ENCODE peak calls at places on chromosomes 7 and 10, in five cellular contexts. One of them, this sample, is unnamed.

GRCh38 chr10:53886325-53887300 is 914.4 kb downstream of the PCDH15 start:
- ATAC-seq in GM23338: no peak
- ATAC-seq in upper lobe of left lung: no peak
- ATAC-seq in HepG2: peak; percentile 98
- ATAC-seq in HCT116: no peak
- ATAC-seq in this sample: no peak

GRCh38 chr10:84159076-84159475 is 14.5 kb upstream of the GPR15LG start:
- ATAC-seq in HCT116: no peak
- ATAC-seq in GM23338: peak; percentile 19
- ATAC-seq in HepG2: peak; percentile 52
- ATAC-seq in upper lobe of left lung: no peak
- ATAC-seq in this sample: no peak

GRCh38 chr10:52558090-52558489 is 214.5 kb downstream of the MBL2 start:
- ATAC-seq in HepG2: no peak
- ATAC-seq in HCT116: no peak
- ATAC-seq in upper lobe of left lung: no peak
- ATAC-seq in GM23338: no peak
- ATAC-seq in this sample: no peak

GRCh38 chr10:88702848-88703597 is 3.0 kb upstream of the LIPK start:
- ATAC-seq in HCT116: peak; percentile 90
- ATAC-seq in upper lobe of left lung: no peak
- ATAC-seq in GM23338: peak; percentile 99
- ATAC-seq in HepG2: peak; percentile 95
- ATAC-seq in this sample: no peak

GRCh38 chr7:36389371-36390198 is at the start of gene ANLN:
- ATAC-seq in HCT116: peak; percentile 85
- ATAC-seq in GM23338: peak; percentile 81
- ATAC-seq in upper lobe of left lung: peak; percentile 99
- ATAC-seq in HepG2: peak; percentile 83
- ATAC-seq in this sample: peak; percentile 98

GRCh38 chr7:139743967-139744767 is 33.6 kb downstream of the HIPK2 start:
- ATAC-seq in GM23338: no peak
- ATAC-seq in upper lobe of left lung: no peak
- ATAC-seq in HepG2: no peak
- ATAC-seq in HCT116: no peak
- ATAC-seq in this sample: no peak

GRCh38 chr7:17207220-17207619 is 91.2 kb upstream of the AHR start:
- ATAC-seq in GM23338: no peak
- ATAC-seq in HepG2: no peak
- ATAC-seq in HCT116: no peak
- ATAC-seq in upper lobe of left lung: no peak
- ATAC-seq in this sample: no peak

GRCh38 chr10:106038246-106038645 is 1126.3 kb downstream of the SORCS1 start:
- ATAC-seq in HCT116: no peak
- ATAC-seq in upper lobe of left lung: no peak
- ATAC-seq in GM23338: no peak
- ATAC-seq in HepG2: no peak
- ATAC-seq in this sample: no peak

GRCh38 chr7:141551773-141552162 is 558 bp downstream of the AGK start:
- ATAC-seq in HepG2: no peak
- ATAC-seq in HCT116: no peak
- ATAC-seq in GM23338: no peak
- ATAC-seq in upper lobe of left lung: no peak
- ATAC-seq in this sample: no peak

GRCh38 chr7:45048748-45049147 is 40.0 kb downstream of the NACAD start:
- ATAC-seq in upper lobe of left lung: no peak
- ATAC-seq in GM23338: no peak
- ATAC-seq in HepG2: no peak
- ATAC-seq in HCT116: peak; percentile 80
- ATAC-seq in this sample: no peak

GRCh38 chr10:51937736-51938135 is 238.3 kb upstream of the CSTF2T start:
- ATAC-seq in HepG2: no peak
- ATAC-seq in upper lobe of left lung: peak; percentile 85
- ATAC-seq in GM23338: no peak
- ATAC-seq in HCT116: no peak
- ATAC-seq in this sample: no peak

GRCh38 chr10:74882831-74883230 is 56.4 kb downstream of the KAT6B start:
- ATAC-seq in GM23338: no peak
- ATAC-seq in HepG2: no peak
- ATAC-seq in HCT116: no peak
- ATAC-seq in upper lobe of left lung: no peak
- ATAC-seq in this sample: no peak

GRCh38 chr10:60820093-60820769 is 42.0 kb downstream of the CDK1 start:
- ATAC-seq in HepG2: peak; percentile 44
- ATAC-seq in GM23338: peak; percentile 57
- ATAC-seq in HCT116: no peak
- ATAC-seq in upper lobe of left lung: no peak
- ATAC-seq in this sample: no peak

GRCh38 chr7:14761506-14762296 is 140.8 kb downstream of the DGKB start:
- ATAC-seq in GM23338: no peak
- ATAC-seq in HepG2: no peak
- ATAC-seq in upper lobe of left lung: peak; percentile 53
- ATAC-seq in HCT116: no peak
- ATAC-seq in this sample: peak; percentile 91

GRCh38 chr10:91162050-91162494 is 58.4 kb upstream of the PCGF5 start:
- ATAC-seq in HepG2: peak; percentile 22
- ATAC-seq in HCT116: peak; percentile 15
- ATAC-seq in GM23338: peak; percentile 9
- ATAC-seq in upper lobe of left lung: peak; percentile 14
- ATAC-seq in this sample: peak; percentile 24

GRCh38 chr7:40027545-40027944 is 77.5 kb downstream of the CDK13 start:
- ATAC-seq in upper lobe of left lung: no peak
- ATAC-seq in HCT116: no peak
- ATAC-seq in HepG2: no peak
- ATAC-seq in GM23338: no peak
- ATAC-seq in this sample: no peak

GRCh38 chr7:34093276-34093675 is 187.9 kb downstream of the BMPER start:
- ATAC-seq in HCT116: no peak
- ATAC-seq in GM23338: no peak
- ATAC-seq in upper lobe of left lung: no peak
- ATAC-seq in HepG2: no peak
- ATAC-seq in this sample: no peak

GRCh38 chr10:90193240-90193985 is 492.0 kb downstream of the KIF20B start:
- ATAC-seq in HCT116: no peak
- ATAC-seq in GM23338: no peak
- ATAC-seq in upper lobe of left lung: no peak
- ATAC-seq in HepG2: no peak
- ATAC-seq in this sample: no peak

GRCh38 chr10:31706921-31707571 is 221.6 kb downstream of the ARHGAP12 start:
- ATAC-seq in GM23338: peak; percentile 24
- ATAC-seq in upper lobe of left lung: peak; percentile 85
- ATAC-seq in HCT116: no peak
- ATAC-seq in HepG2: no peak
- ATAC-seq in this sample: peak; percentile 76

GRCh38 chr10:99658622-99659030 is 683 bp upstream of the ENTPD7 start:
- ATAC-seq in HepG2: peak; percentile 25
- ATAC-seq in upper lobe of left lung: peak; percentile 57
- ATAC-seq in HCT116: peak; percentile 5
- ATAC-seq in GM23338: peak; percentile 15
- ATAC-seq in this sample: no peak

GRCh38 chr10:99659868-99660366 is 608 bp downstream of the ENTPD7 start:
- ATAC-seq in GM23338: peak; percentile 24
- ATAC-seq in HCT116: no peak
- ATAC-seq in upper lobe of left lung: no peak
- ATAC-seq in HepG2: peak; percentile 29
- ATAC-seq in this sample: no peak

GRCh38 chr10:99660662-99661369 is 1.5 kb downstream of the ENTPD7 start:
- ATAC-seq in HepG2: no peak
- ATAC-seq in HCT116: no peak
- ATAC-seq in upper lobe of left lung: no peak
- ATAC-seq in GM23338: no peak
- ATAC-seq in this sample: no peak

GRCh38 chr10:99661370-99661749 is 2.1 kb downstream of the ENTPD7 start:
- ATAC-seq in HepG2: no peak
- ATAC-seq in GM23338: no peak
- ATAC-seq in HCT116: no peak
- ATAC-seq in upper lobe of left lung: no peak
- ATAC-seq in this sample: no peak

DNA sequence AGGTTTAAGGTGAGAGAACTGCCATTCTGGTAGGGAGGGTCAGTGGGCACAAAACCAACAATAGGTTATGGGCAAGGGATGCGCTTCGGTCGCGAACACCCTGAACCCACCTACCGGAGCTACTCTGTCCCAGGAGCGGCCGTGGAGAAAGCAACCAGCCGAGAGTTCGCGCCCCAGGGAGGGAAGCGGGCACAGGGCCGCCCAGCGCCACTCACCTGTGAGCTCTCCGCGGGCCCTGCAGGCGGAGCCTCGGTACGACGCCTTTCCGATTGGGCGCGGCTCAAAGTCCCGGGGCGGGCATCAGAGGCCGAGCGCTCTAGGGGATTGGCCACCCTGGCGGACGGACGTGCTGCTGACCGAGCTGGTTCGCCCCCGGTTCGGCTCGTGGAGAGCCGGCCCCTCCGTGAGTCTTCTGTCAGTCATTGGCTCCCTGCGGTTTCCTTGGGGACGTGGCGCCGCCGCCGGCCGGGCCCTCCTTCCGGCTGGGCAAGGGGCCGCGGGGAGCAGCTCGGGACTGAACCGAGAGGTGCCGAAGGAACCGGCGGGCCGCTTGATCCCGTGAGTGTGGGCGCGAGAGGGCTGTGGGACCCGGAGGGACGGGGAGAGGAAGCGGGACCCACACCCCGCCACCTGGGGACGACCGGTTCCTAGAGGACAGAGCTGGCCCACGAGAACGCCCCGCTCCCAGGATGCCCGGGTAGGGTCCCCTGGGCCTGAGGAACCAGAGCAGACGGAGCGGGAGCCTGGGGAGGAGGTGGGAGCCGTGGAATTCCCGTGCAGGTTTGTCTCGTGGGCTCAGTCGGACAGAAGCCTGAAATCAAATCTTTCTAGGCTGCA is at the start of gene ENTPD7:
- ATAC-seq in HCT116: peak; percentile 99
- ATAC-seq in upper lobe of left lung: peak; percentile 99
- ATAC-seq in HepG2: peak; percentile 98
- ATAC-seq in GM23338: peak; percentile 97
- ATAC-seq in this sample: peak; percentile 100
- TF ChIP-seq POLR2AphosphoS5 in HCT116: peak; percentile 98
- TF ChIP-seq POLR2AphosphoS5 in upper lobe of left lung: peak; percentile 18
- TF ChIP-seq POLR2AphosphoS5 in HepG2: peak; percentile 78
- TF ChIP-seq POLR2AphosphoS5 in GM23338: peak; percentile 74
- TF ChIP-seq POLR2AphosphoS5 in this sample: peak; percentile 35

GRCh38 chr7:48458701-48459509 is 287.6 kb downstream of the ABCA13 start:
- ATAC-seq in GM23338: no peak
- ATAC-seq in HepG2: no peak
- ATAC-seq in upper lobe of left lung: no peak
- ATAC-seq in HCT116: no peak
- ATAC-seq in this sample: no peak

GRCh38 chr7:48455363-48455762 is 284.1 kb downstream of the ABCA13 start:
- ATAC-seq in HCT116: no peak
- ATAC-seq in upper lobe of left lung: no peak
- ATAC-seq in GM23338: peak; percentile 75
- ATAC-seq in HepG2: no peak
- ATAC-seq in this sample: no peak

GRCh38 chr7:48454750-48455192 is 283.5 kb downstream of the ABCA13 start:
- ATAC-seq in HCT116: no peak
- ATAC-seq in HepG2: no peak
- ATAC-seq in upper lobe of left lung: no peak
- ATAC-seq in GM23338: peak; percentile 93
- ATAC-seq in this sample: no peak
- TF ChIP-seq CTCF in HCT116: no peak
- TF ChIP-seq CTCF in HepG2: peak; percentile 9
- TF ChIP-seq CTCF in upper lobe of left lung: no peak
- TF ChIP-seq CTCF in GM23338: peak; percentile 65
- TF ChIP-seq CTCF in this sample: no peak

DNA sequence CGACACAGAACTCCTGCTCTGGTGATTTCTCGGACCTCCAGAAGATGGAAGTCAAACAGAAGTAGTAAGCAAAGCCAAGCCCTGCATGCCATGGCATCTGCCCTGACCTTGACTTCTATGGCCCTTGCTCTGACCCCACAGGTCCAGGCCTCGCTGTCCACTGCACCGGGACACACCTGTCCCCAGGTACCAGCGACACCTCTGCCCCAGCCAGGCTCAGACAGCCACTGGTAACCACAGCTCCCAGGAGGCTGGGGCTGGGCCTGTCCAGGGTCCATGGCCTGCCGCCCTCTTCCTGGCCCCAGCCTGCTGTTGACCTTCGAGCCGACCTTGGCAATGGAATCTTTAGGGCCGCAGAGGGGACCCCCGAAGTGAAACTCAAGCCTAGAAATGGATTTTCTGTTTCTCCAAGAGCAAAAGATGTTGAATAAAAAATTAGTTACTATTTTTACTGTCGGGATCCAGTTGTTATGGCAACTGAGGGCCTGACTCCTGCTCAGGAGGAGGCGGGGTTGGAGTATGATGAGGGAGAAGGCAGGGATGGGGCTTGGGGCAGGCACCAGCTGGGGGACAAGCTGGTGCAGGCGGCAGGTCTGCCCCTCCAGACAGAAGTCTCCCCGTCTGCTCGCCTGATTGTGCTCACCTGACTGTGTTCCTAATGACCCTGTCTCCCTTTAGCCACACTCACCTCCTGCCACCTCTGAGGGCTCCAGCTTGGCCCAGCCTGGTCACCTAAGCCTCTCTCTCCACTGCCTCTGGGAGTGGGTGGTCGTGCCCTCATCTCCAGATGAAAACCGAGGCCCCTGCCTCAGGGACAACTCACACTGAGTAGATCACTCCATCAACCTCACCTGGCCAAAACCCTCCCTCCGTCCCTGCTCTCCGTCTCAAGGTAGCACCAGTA is 4.1 kb upstream of the MMD2 start:
- ATAC-seq in HCT116: no peak
- ATAC-seq in GM23338: no peak
- ATAC-seq in HepG2: peak; percentile 75
- ATAC-seq in upper lobe of left lung: no peak
- ATAC-seq in this sample: no peak
- H3K27ac ChIP-seq in HCT116: no peak overlapping the region
- H3K27ac ChIP-seq in GM23338: no peak overlapping the region
- H3K27ac ChIP-seq in HepG2: no peak overlapping the region
- H3K27ac ChIP-seq in upper lobe of left lung: no peak overlapping the region
- H3K27ac ChIP-seq in this sample: no peak overlapping the region

GRCh38 chr10:63227207-63227895 is 94.2 kb downstream of the NRBF2 start:
- ATAC-seq in upper lobe of left lung: no peak
- ATAC-seq in HepG2: no peak
- ATAC-seq in HCT116: peak; percentile 25
- ATAC-seq in GM23338: no peak
- ATAC-seq in this sample: no peak

GRCh38 chr10:63219749-63220148 is 86.6 kb downstream of the NRBF2 start:
- ATAC-seq in HCT116: no peak
- ATAC-seq in HepG2: no peak
- ATAC-seq in upper lobe of left lung: no peak
- ATAC-seq in GM23338: no peak
- ATAC-seq in this sample: no peak

GRCh38 chr10:63217120-63217605 is 84.0 kb downstream of the NRBF2 start:
- ATAC-seq in GM23338: peak; percentile 57
- ATAC-seq in upper lobe of left lung: peak; percentile 87
- ATAC-seq in HepG2: peak; percentile 88
- ATAC-seq in HCT116: peak; percentile 94
- ATAC-seq in this sample: peak; percentile 69

GRCh38 chr10:63224241-63224640 is 91.1 kb downstream of the NRBF2 start:
- ATAC-seq in GM23338: no peak
- ATAC-seq in HepG2: no peak
- ATAC-seq in upper lobe of left lung: no peak
- ATAC-seq in HCT116: no peak
- ATAC-seq in this sample: no peak

DNA sequence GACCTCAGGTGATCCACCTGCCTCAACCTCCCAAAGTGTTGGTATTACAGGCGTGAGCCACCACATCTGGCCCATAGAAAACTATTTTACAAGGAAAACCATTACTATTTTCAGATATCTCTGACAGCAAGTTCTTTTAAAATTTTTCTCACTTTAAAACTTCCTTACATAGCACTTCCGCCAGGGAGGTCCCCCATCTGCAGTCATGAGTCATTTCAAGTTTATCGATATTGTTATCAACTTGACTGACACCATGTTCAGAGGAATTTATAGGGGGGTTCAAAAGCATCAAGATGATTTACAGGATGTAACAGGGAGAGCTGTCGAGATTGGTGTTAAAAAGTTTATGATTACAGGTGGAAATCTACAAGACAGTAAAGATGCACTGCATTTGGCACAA is 88.8 kb downstream of the NRBF2 start:
- ATAC-seq in GM23338: no peak
- ATAC-seq in upper lobe of left lung: no peak
- ATAC-seq in HepG2: no peak
- ATAC-seq in HCT116: no peak
- ATAC-seq in this sample: no peak
- TF ChIP-seq POLR2AphosphoS5 in GM23338: no peak
- TF ChIP-seq POLR2AphosphoS5 in upper lobe of left lung: no peak
- TF ChIP-seq POLR2AphosphoS5 in HepG2: no peak
- TF ChIP-seq POLR2AphosphoS5 in HCT116: no peak
- TF ChIP-seq POLR2AphosphoS5 in this sample: no peak

This sample was measured in gastroesophageal sphincter.